ENCODE peak calls at places on chromosomes 4 and X, in five cellular contexts. F is H1, K is A549, N is transverse colon, C is sigmoid colon. D is an unnamed sample.

GRCh38 chr4:137711502-137711901 is 179.2 kb upstream of the PCDH18 start:
- DNase-seq in F (no peak), K (no peak), N (no peak), C (no peak), D (no peak)

GRCh38 chr4:48686369-48686768 is 93.7 kb downstream of the FRYL start:
- DNase-seq in F (no peak), K (no peak), N (no peak), C (no peak), D (no peak)

GRCh38 chrX:19840899-19841648 is 46.3 kb downstream of the SH3KBP1 start:
- DNase-seq in F (no peak), K (no peak), N (no peak), C (no peak), D (no peak)

GRCh38 chrX:139286342-139286741 is 244.2 kb upstream of the F9 start:
- DNase-seq in F (no peak), K (no peak), N (no peak), C (no peak), D (no peak)

GRCh38 chrX:39693298-39693697 is 404.5 kb downstream of the BCOR start:
- DNase-seq in F (no peak), K (no peak), N (no peak), C (no peak), D (no peak)

GRCh38 chrX:147476008-147476407 is 435.7 kb upstream of the FMR1 start:
- DNase-seq in F (no peak), K (peak), N (peak), C (no peak), D (no peak)

GRCh38 chrX:76427560-76428242 is at the start of gene MAGEE1:
- DNase-seq in F (peak), K (peak), N (peak), C (peak), D (peak)

GRCh38 chr4:119300072-119300387 is 21.9 kb downstream of the FABP2 start:
- DNase-seq in F (no peak), K (no peak), N (peak), C (peak), D (peak)

GRCh38 chr4:37453004-37453360 is 208.4 kb downstream of the NWD2 start:
- DNase-seq in F (peak), K (peak), N (peak), C (no peak), D (peak)

GRCh38 chrX:9340619-9341304 is 124.1 kb upstream of the TBL1X start:
- DNase-seq in F (no peak), K (no peak), N (peak), C (peak), D (peak)

GRCh38 chr4:8618961-8619720 is 26.6 kb downstream of the CPZ start:
- DNase-seq in F (no peak), K (no peak), N (no peak), C (peak), D (no peak)

GRCh38 chr4:66108898-66109297 is 438.6 kb upstream of the EPHA5 start:
- DNase-seq in F (no peak), K (no peak), N (no peak), C (no peak), D (no peak)

DNA sequence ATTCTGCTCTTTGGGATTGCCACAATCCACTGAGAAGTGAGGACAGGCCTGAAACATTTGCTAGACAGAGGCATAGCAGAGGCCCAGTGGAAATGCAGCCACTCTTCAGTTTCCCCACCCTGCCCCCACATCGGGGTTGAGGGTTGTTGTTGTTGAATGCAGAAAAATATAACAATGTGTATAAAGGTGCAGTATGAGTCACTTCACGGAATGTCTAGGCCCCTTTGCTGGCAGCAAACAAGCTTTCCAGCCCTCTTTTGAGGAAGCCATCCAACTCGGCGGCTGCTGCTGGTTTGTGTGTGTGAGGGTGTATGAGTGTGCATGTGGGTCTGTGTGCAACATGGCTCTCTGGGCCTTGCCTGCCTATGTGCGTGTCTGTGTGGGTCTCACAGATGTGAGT is 8.1 kb upstream of the ELF4 start:
- DNase-seq in F (no peak), K (peak), N (no peak), C (no peak), D (no peak)
- H3K4me3 ChIP-seq in F (no peak), K (no peak), N (no peak), C (no peak), D (no peak)

GRCh38 chr4:1305781-1306455 is 16.2 kb downstream of the MAEA start:
- DNase-seq in F (no peak), K (no peak), N (peak), C (no peak), D (no peak)

GRCh38 chr4:1309261-1310010 is 19.7 kb downstream of the MAEA start:
- DNase-seq in F (peak), K (no peak), N (peak), C (peak), D (peak)

GRCh38 chr4:1310031-1310795 is 20.5 kb downstream of the MAEA start:
- DNase-seq in F (no peak), K (no peak), N (no peak), C (no peak), D (no peak)

GRCh38 chr4:1305261-1305711 is 15.6 kb downstream of the MAEA start:
- DNase-seq in F (no peak), K (no peak), N (no peak), C (no peak), D (no peak)

DNA sequence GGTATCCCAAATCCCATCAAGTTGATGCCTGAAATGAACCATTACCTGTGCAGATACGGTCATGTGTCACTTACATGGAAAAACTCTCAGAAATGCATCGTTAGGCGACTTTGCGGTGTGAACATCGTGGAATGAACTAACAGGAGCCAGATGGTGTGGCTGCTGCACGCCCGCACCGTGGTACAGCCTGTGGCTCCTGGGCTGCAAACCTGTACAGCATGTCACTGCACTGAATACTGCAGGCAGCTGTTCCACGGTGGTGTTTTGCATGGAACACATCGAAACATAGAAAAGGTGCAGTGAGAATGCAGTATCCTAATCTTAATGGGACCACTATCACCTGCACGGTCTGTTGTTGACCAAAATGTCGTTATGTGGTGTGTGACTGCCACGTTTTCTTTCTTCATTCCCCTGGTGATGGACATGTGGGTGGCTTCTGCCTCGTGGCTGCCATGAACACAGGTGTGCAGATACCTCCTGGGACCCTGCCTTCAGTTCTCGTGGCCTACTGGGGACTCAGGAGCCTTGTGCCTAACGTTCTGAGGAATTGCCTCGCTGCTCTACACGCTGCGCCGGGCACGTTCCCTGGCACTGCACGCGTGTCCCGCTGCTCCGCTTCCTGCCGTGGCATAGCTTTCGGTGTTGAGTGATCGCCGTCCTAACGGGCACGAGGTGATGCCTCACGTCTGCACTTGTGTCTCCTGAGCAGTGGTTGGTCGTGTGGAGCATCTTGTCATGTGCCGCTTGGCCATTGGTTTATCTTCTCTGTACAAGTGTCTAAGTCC is 18.5 kb downstream of the MAEA start:
- DNase-seq in F (no peak), K (no peak), N (no peak), C (no peak), D (no peak)
- TF ChIP-seq POLR2A in F (no peak), K (no peak), N (no peak), C (no peak), D (no peak)

DNA sequence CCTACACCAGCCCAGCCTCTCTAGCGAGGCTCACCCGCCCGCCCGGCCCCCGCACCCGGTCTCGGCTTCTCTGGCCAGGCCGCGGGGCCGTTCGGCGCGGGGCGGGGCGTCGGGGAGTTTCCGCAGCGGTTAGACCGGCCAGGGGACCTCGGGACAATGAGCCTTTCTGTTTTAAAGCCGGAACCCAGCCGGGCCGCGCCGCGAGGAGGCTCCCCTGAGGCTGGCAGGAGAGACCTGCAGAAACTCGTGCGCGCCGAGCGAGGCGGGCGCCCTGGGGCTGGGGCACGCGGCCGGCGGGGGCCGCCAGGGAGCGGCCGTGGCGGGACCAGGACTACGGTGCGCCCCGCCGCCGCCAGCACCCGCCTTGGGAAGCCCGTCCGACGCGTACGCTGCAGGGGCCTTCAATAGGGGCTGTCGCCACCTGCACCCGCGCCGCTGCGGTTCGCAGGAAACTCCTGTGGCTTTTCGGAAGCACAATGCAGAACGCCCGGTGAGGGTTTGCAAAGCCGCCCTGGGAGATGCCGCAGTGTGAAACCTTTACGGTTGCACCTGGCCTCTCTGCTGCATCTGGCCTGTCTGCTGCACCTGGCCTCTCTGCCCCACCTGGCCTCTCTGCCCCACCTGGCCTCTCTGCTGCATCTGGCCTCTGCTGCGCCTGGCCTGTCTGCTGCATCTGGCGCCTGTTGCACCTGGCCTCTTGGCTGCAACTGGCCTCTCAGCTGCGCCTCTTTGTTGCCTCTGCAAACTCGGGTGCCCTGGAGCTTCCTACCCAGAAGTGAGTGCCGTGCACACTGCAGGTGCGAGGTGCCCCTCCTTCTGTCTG is 63.9 kb downstream of the TRAPPC11 start:
- DNase-seq in F (peak), K (peak), N (peak), C (peak), D (peak)
- H3K4me3 ChIP-seq in F (peak), K (peak), N (peak), C (peak), D (peak)

GRCh38 chr4:81504685-81505598 is 33.2 kb upstream of the RASGEF1B start:
- DNase-seq in F (no peak), K (no peak), N (peak), C (peak), D (peak)
- TF ChIP-seq POLR2A in F (no peak), K (no peak), N (peak), C (no peak), D (no peak)

DNA sequence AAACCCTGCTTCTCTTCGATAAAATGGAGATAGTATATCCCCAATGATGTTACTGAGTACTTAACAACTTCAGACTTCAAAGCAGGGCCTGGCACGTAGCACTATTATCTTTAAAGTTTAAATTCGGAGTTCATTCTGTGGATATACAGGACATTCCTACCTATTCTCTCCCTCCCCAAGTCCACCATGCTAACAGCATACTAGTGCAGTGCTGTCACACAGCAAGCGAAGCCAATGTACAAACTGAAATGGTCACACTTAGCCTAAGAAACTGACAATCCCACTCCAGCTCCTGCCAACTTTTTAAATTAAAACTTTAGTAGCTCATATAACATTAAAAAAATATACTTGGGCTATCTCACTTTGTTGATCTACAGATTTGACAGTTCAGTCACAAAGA is 1.2 kb upstream of the DNAJB14 start:
- DNase-seq in F (no peak), K (no peak), N (no peak), C (no peak), D (no peak)
- H3K4me3 ChIP-seq in F (peak), K (no peak), N (no peak), C (no peak), D (no peak)

DNA sequence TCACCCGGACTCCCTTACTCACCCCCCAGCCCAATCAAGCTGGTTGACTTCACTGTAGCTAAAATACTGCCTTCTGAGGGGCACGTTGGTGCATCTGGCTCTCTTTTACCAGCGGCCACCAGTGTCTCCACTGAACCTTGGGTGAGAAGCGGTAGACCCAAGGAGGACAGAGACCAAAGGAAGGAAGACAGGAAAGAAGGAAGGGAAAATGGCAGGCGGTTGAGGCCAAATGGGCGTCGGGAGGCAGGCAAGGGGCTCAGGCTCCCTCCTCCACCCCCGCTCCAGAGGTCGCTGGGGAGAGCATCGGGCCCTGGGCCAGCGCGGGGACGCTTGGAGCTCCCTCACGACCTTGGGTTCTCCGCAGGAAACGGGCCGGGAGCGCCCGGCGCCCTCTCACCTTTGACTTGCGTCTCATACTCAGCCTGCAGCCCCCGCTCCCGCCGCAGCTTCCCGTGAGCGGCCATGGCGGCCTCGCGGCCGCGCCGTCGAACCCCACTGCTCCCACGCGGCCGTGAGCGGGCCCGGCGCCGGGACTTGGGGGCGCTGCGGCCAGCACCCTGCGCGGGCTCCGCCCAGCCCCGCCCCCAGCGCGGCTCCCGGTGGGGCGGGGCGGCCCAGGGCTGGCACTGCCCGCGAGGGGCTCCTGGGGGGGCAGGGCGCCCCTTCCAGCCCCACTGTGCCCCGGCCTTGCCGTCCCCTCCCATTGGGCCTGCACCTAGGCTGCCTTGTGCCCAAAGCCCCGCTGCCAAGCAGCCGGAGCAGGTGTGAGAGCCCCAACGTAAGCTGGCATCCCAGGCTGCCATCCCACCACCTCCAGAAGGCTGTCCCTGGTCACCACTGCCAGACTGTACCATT is at the start of gene ARHGAP4:
- DNase-seq in F (no peak), K (no peak), N (no peak), C (no peak), D (no peak)
- TF ChIP-seq POLR2A in F (no peak), K (no peak), N (no peak), C (no peak), D (no peak)

GRCh38 chr4:94576163-94576562 is 124.4 kb downstream of the PDLIM5 start:
- DNase-seq in F (no peak), K (no peak), N (no peak), C (no peak), D (no peak)
- H3K4me3 ChIP-seq in F (no peak), K (no peak), N (no peak), C (no peak), D (no peak)

GRCh38 chrX:47190445-47191269 is 3.0 kb upstream of the UBA1 start:
- DNase-seq in F (peak), K (peak), N (peak), C (peak), D (peak)
- TF ChIP-seq POLR2A in F (no peak), K (peak), N (peak), C (no peak), D (no peak)

GRCh38 chr4:2756691-2757350 is 685 bp upstream of the TNIP2 start:
- DNase-seq in F (no peak), K (no peak), N (no peak), C (no peak), D (no peak)
- H3K4me3 ChIP-seq in F (peak), K (peak), N (peak), C (peak), D (no peak)

D was measured in lower leg skin.